ENCODE peak calls at places on chromosomes 1 and 21, in nine cellular contexts. S is bronchial epithelial cell, O is mucosa of descending colon, Z is GM10248, U is hepatocyte, V is RWPE1, N is breast epithelium, W is kidney, K is heart right ventricle. T is an unnamed sample.

GRCh38 chr1:182575540-182576149 is 13.4 kb downstream of the RNASEL start:
- DNase-seq in S (peak), O (no peak), Z (no peak), U (peak), V (peak), N (no peak), W (no peak), K (no peak), T (no peak)

GRCh38 chr1:1876335-1876935 is 14.5 kb downstream of the GNB1 start:
- DNase-seq in S (no peak), O (no peak), Z (no peak), U (no peak), V (no peak), N (no peak), W (peak), K (no peak), T (no peak)

GRCh38 chr1:1081311-1082238 is 7.5 kb upstream of the RNF223 start:
- DNase-seq in S (no peak), O (no peak), Z (no peak), U (peak), V (no peak), N (no peak), W (peak), K (peak), T (no peak)

GRCh38 chr1:6512245-6512907 is 20.9 kb upstream of the PLEKHG5 start:
- DNase-seq in S (no peak), O (no peak), Z (no peak), U (no peak), V (no peak), N (no peak), W (peak), K (no peak), T (no peak)

GRCh38 chr1:94011129-94011528 is 101.9 kb upstream of the GCLM start:
- DNase-seq in S (no peak), O (no peak), Z (no peak), U (no peak), V (no peak), N (no peak), W (no peak), K (no peak), T (no peak)

GRCh38 chr1:55010887-55011217 is 12.1 kb downstream of the BSND start:
- DNase-seq in S (no peak), O (no peak), Z (no peak), U (no peak), V (no peak), N (no peak), W (no peak), K (no peak), T (no peak)

GRCh38 chr1:38793299-38793698 is 66.3 kb downstream of the RRAGC start:
- DNase-seq in S (no peak), O (no peak), Z (no peak), U (no peak), V (no peak), N (no peak), W (no peak), K (no peak), T (no peak)

GRCh38 chr21:41847066-41847804 is 31.9 kb downstream of the PRDM15 start:
- DNase-seq in S (no peak), O (no peak), Z (no peak), U (no peak), V (no peak), N (no peak), W (no peak), K (no peak), T (no peak)

GRCh38 chr1:52738148-52738547 is 11.9 kb downstream of the ZYG11B start:
- DNase-seq in S (no peak), O (no peak), Z (no peak), U (no peak), V (no peak), N (no peak), W (no peak), K (no peak), T (no peak)

GRCh38 chr1:11790880-11791715 is 14.7 kb downstream of the MTHFR start:
- DNase-seq in S (peak), O (peak), Z (no peak), U (peak), V (peak), N (peak), W (peak), K (peak), T (peak)

GRCh38 chr1:204572923-204573562 is 56.8 kb downstream of the MDM4 start:
- DNase-seq in S (no peak), O (no peak), Z (no peak), U (no peak), V (no peak), N (no peak), W (no peak), K (no peak), T (no peak)

GRCh38 chr21:46457801-46458314 is 833 bp upstream of the DIP2A start:
- DNase-seq in S (peak), O (no peak), Z (peak), U (peak), V (peak), N (no peak), W (no peak), K (peak), T (no peak)

GRCh38 chr1:29121516-29121937 is 2.2 kb downstream of the TMEM200B start:
- DNase-seq in S (no peak), O (no peak), Z (no peak), U (peak), V (no peak), N (no peak), W (peak), K (no peak), T (no peak)

GRCh38 chr1:156586892-156587477 is 4.6 kb upstream of the NAXE start:
- DNase-seq in S (peak), O (peak), Z (no peak), U (no peak), V (no peak), N (no peak), W (no peak), K (no peak), T (no peak)

GRCh38 chr1:216221260-216221700 is 202.0 kb downstream of the USH2A start:
- DNase-seq in S (peak), O (peak), Z (peak), U (peak), V (peak), N (peak), W (no peak), K (no peak), T (no peak)

GRCh38 chr21:25898671-25899070 is 163.9 kb downstream of the GABPA start:
- DNase-seq in S (peak), O (no peak), Z (no peak), U (no peak), V (no peak), N (no peak), W (no peak), K (no peak), T (no peak)

GRCh38 chr1:38991638-38992449 is 768 bp downstream of the AKIRIN1 start:
- DNase-seq in S (no peak), O (peak), Z (no peak), U (peak), V (peak), N (peak), W (peak), K (peak), T (no peak)

GRCh38 chr1:170670751-170671628 is 7.1 kb downstream of the PRRX1 start:
- DNase-seq in S (no peak), O (peak), Z (no peak), U (peak), V (no peak), N (no peak), W (peak), K (peak), T (no peak)

GRCh38 chr1:102783487-102783886 is 324.8 kb downstream of the COL11A1 start:
- DNase-seq in S (no peak), O (no peak), Z (no peak), U (no peak), V (no peak), N (no peak), W (peak), K (no peak), T (no peak)

GRCh38 chr21:38082936-38083335 is 166.7 kb upstream of the KCNJ6 start:
- DNase-seq in S (no peak), O (no peak), Z (no peak), U (no peak), V (no peak), N (no peak), W (no peak), K (no peak), T (no peak)

GRCh38 chr1:33616780-33617179 is 144.3 kb downstream of the ZSCAN20 start:
- DNase-seq in S (no peak), O (no peak), Z (no peak), U (no peak), V (no peak), N (no peak), W (peak), K (no peak), T (no peak)

GRCh38 chr1:204103121-204103741 is 30.3 kb downstream of the SOX13 start:
- DNase-seq in S (peak), O (no peak), Z (no peak), U (no peak), V (no peak), N (no peak), W (no peak), K (no peak), T (no peak)

GRCh38 chr1:10685851-10686403 is 110.5 kb downstream of the CASZ1 start:
- DNase-seq in S (no peak), O (no peak), Z (no peak), U (peak), V (no peak), N (no peak), W (no peak), K (no peak), T (no peak)

GRCh38 chr1:221868894-221869293 is 127.0 kb upstream of the DUSP10 start:
- DNase-seq in S (peak), O (no peak), Z (no peak), U (no peak), V (peak), N (no peak), W (no peak), K (no peak), T (no peak)
- TF ChIP-seq CTCF in S (no peak), O (no peak), Z (no peak), U (no peak), V (no peak), N (no peak), W (no peak), K (no peak), T (no peak)

GRCh38 chr1:24849653-24850295 is 80.3 kb downstream of the RUNX3 start:
- DNase-seq in S (peak), O (peak), Z (peak), U (peak), V (no peak), N (no peak), W (no peak), K (no peak), T (no peak)
- TF ChIP-seq CTCF in S (peak), O (no peak), Z (peak), U (peak), V (no peak), N (no peak), W (peak), K (peak), T (no peak)

GRCh38 chr1:67750690-67751052 is 65.7 kb downstream of the GADD45A start:
- DNase-seq in S (no peak), O (no peak), Z (no peak), U (no peak), V (no peak), N (no peak), W (no peak), K (no peak), T (no peak)

GRCh38 chr1:67748630-67749029 is 63.6 kb downstream of the GADD45A start:
- DNase-seq in S (peak), O (no peak), Z (peak), U (peak), V (peak), N (no peak), W (no peak), K (no peak), T (no peak)

GRCh38 chr1:67748147-67748546 is 63.1 kb downstream of the GADD45A start:
- DNase-seq in S (no peak), O (no peak), Z (no peak), U (no peak), V (no peak), N (no peak), W (no peak), K (no peak), T (no peak)

GRCh38 chr1:67749263-67749843 is 64.4 kb downstream of the GADD45A start:
- DNase-seq in S (no peak), O (peak), Z (no peak), U (no peak), V (no peak), N (peak), W (no peak), K (no peak), T (no peak)

GRCh38 chr1:67749844-67750689 is 65.1 kb downstream of the GADD45A start:
- DNase-seq in S (peak), O (no peak), Z (no peak), U (peak), V (peak), N (peak), W (no peak), K (no peak), T (no peak)
- TF ChIP-seq CTCF in S (no peak), O (no peak), Z (no peak), U (no peak), V (no peak), N (no peak), W (no peak), K (no peak), T (no peak)

GRCh38 chr1:4025752-4026151 is 125.7 kb upstream of the C1orf174 start:
- DNase-seq in S (no peak), O (no peak), Z (no peak), U (no peak), V (no peak), N (no peak), W (no peak), K (no peak), T (no peak)

GRCh38 chr1:4022715-4023114 is 122.6 kb upstream of the C1orf174 start:
- DNase-seq in S (no peak), O (no peak), Z (no peak), U (peak), V (no peak), N (no peak), W (no peak), K (no peak), T (no peak)

GRCh38 chr1:4023678-4024077 is 123.6 kb upstream of the C1orf174 start:
- DNase-seq in S (no peak), O (no peak), Z (no peak), U (peak), V (no peak), N (no peak), W (no peak), K (no peak), T (no peak)

GRCh38 chr1:4027008-4027407 is 126.9 kb upstream of the C1orf174 start:
- DNase-seq in S (no peak), O (no peak), Z (no peak), U (no peak), V (no peak), N (no peak), W (no peak), K (no peak), T (no peak)

DNA sequence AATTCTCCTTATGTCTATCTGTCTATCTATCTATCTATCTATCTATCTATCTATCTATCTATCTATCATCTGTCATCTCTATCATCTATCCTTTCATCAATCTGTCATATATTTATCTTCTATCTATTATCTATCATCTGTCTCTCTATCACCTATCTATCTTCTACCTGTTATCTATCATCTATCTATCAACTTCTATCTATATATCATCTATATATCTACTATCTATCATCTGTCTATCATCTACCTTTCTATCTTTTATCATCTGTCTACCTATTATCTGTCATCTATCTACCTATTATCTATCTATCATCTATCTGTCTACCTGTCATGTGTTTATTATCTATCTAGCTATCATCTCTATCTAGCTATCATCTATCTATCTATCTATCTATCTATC is 124.7 kb upstream of the C1orf174 start:
- DNase-seq in S (no peak), O (no peak), Z (no peak), U (no peak), V (no peak), N (no peak), W (no peak), K (no peak), T (no peak)
- TF ChIP-seq CTCF in S (no peak), O (no peak), Z (no peak), U (no peak), V (no peak), N (no peak), W (no peak), K (no peak), T (no peak)